ENCODE peak calls at places on chromosome 7, in four cellular contexts. One of them, this sample, is unnamed.

GRCh38 chr7:66682350-66683093 is 53.8 kb downstream of the KCTD7 start:
- DNase-seq in H54: peak
- DNase-seq in A549: no peak
- DNase-seq in K562: peak
- DNase-seq in this sample: peak

GRCh38 chr7:102222445-102222844 is 64.2 kb upstream of the SH2B2 start:
- DNase-seq in A549: no peak
- DNase-seq in H54: no peak
- DNase-seq in K562: no peak
- DNase-seq in this sample: no peak

GRCh38 chr7:42972703-42973500 is 40.7 kb downstream of the MRPL32 start:
- DNase-seq in K562: peak
- DNase-seq in H54: peak
- DNase-seq in A549: peak
- DNase-seq in this sample: no peak

GRCh38 chr7:151086802-151087246 is 549 bp downstream of the AGAP3 start:
- DNase-seq in A549: no peak
- DNase-seq in H54: peak
- DNase-seq in K562: peak
- DNase-seq in this sample: peak

GRCh38 chr7:26216044-26216443 is 14.5 kb downstream of the CBX3 start:
- DNase-seq in K562: no peak
- DNase-seq in A549: no peak
- DNase-seq in H54: no peak
- DNase-seq in this sample: no peak

GRCh38 chr7:106417273-106417902 is 132.6 kb upstream of the NAMPT start:
- DNase-seq in A549: peak
- DNase-seq in H54: no peak
- DNase-seq in K562: no peak
- DNase-seq in this sample: no peak

GRCh38 chr7:135758531-135758932 is 9.9 kb upstream of the FAM180A start:
- DNase-seq in H54: no peak
- DNase-seq in K562: no peak
- DNase-seq in A549: no peak
- DNase-seq in this sample: peak

GRCh38 chr7:17524746-17525145 is 226.3 kb downstream of the AHR start:
- DNase-seq in K562: no peak
- DNase-seq in H54: no peak
- DNase-seq in A549: no peak
- DNase-seq in this sample: no peak

GRCh38 chr7:51017576-51018535 is 235.2 kb upstream of the GRB10 start:
- DNase-seq in A549: no peak
- DNase-seq in H54: no peak
- DNase-seq in K562: no peak
- DNase-seq in this sample: no peak

GRCh38 chr7:519974-520458 is 370 bp upstream of the PDGFA start:
- DNase-seq in K562: peak
- DNase-seq in A549: peak
- DNase-seq in H54: peak
- DNase-seq in this sample: peak

GRCh38 chr7:70837589-70837988 is 294.4 kb upstream of the GALNT17 start:
- DNase-seq in H54: no peak
- DNase-seq in A549: no peak
- DNase-seq in K562: no peak
- DNase-seq in this sample: no peak

GRCh38 chr7:76155938-76156337 is 45.8 kb upstream of the SRRM3 start:
- DNase-seq in K562: peak
- DNase-seq in H54: no peak
- DNase-seq in A549: peak
- DNase-seq in this sample: peak

GRCh38 chr7:138667535-138667934 is 33.6 kb downstream of the SVOPL start:
- DNase-seq in H54: no peak
- DNase-seq in A549: no peak
- DNase-seq in K562: no peak
- DNase-seq in this sample: no peak

GRCh38 chr7:98879198-98879988 is 1.1 kb downstream of the TRRAP start:
- DNase-seq in K562: peak
- DNase-seq in A549: peak
- DNase-seq in H54: no peak
- DNase-seq in this sample: peak

GRCh38 chr7:98877146-98877545 is 1.2 kb upstream of the TRRAP start:
- DNase-seq in K562: no peak
- DNase-seq in H54: no peak
- DNase-seq in A549: no peak
- DNase-seq in this sample: no peak

GRCh38 chr7:98879989-98880337 is 1.6 kb downstream of the TRRAP start:
- DNase-seq in A549: no peak
- DNase-seq in K562: no peak
- DNase-seq in H54: no peak
- DNase-seq in this sample: no peak

GRCh38 chr7:98877692-98878364 is 504 bp upstream of the TRRAP start:
- DNase-seq in A549: no peak
- DNase-seq in K562: no peak
- DNase-seq in H54: no peak
- DNase-seq in this sample: no peak

DNA sequence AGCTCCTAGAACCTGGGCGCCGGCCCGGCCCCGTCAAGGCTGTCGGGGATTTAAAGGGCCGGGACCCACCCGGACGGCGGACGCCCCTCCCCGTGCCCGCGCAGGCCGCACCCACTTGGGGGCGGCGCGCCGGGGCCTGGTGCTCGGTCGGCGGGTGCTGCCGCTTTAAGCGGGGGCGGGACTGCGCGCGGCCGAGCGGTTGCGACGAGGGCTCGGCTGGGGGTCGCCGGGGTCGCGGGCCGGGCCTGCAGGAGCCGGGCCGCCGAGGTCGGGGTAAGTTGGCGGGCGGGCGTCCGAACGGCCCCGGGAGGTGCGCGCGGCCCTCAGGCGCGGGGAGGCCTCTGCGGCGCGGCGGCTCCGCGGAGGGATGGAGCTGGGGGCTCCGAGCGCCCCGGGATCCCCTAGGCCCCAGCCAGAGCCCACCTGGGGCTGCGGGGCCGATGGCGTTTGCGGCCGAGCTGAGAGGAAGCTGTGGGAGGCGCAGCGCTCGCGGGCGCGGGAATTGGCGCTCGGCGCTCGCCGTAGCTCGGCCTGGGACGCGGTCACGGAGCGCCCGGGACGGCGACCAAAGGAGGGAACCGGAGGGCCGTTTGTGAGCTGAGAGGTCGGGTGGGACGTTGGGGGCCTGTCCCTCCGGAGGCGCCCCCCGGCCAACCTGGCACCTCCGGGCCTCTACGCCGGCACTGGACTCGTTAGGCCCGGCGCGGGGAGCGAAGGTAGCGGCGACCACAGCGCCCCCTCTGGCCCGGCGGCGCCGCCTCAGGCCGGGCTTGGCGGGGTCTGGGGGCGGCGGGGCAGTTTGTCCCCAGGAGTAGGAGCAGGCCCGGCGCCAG is at the start of gene TRRAP:
- DNase-seq in A549: peak
- DNase-seq in K562: peak
- DNase-seq in H54: peak
- DNase-seq in this sample: peak
- TF ChIP-seq POLR2A in A549: peak
- TF ChIP-seq POLR2A in K562: peak
- TF ChIP-seq POLR2A in H54: peak
- TF ChIP-seq POLR2A in this sample: peak

DNA sequence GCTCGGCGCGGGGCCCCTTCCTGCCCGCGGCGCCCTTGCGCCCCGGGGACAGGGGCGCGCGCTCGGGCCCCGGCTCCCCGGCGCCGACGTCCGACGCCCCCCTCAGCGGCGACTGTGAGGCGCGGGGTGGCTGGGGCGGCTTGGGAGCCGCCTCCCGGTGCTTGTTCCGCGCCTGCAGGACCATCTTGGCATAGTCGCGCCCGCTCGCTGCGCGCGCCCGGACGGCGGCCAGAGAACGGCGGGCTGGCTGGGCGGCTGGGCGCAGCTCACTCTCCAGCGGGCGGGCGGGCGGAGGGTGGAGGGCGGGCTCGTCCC is at the start of gene DPY19L1:
- DNase-seq in A549: no peak
- DNase-seq in H54: no peak
- DNase-seq in K562: no peak
- DNase-seq in this sample: no peak
- TF ChIP-seq POLR2A in A549: peak
- TF ChIP-seq POLR2A in H54: peak
- TF ChIP-seq POLR2A in K562: no peak
- TF ChIP-seq POLR2A in this sample: no peak

DNA sequence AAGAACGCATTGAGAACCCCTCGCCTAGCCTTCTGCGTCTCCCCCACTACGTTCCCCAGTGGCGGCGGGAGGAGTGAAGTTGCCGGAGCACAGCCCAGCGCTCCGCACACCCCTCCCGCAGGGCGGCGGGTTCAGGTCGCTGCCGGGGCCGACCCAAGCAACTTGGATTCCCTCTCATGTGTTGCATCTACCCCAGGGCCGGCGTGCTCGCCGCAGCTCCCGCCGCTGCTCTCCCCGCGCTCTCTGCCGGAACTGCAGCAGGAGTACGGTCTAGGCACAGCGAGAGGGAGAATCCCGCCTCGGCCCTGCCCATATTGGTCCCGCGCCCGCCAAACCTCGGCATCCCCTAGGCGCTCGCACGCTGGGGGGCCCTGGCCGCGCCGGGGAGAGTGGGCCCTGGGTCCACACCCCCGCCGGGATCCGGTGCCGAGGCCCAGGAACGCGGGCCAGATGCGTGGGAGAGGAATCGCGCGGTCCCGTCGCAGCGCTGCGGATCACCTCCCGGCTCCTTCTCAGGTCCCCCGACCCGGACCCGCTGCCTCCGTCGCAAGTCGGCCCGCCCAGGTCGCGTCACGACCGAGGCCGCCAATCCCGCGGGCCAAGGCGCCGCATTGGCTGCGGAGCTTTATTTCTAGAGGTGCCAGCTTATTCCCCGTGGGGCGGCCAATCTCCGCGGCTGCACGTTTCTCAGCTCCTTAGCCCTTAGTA is 648 bp upstream of the TMEM243 start:
- DNase-seq in H54: peak
- DNase-seq in K562: peak
- DNase-seq in A549: peak
- DNase-seq in this sample: peak
- TF ChIP-seq POLR2A in H54: peak
- TF ChIP-seq POLR2A in K562: peak
- TF ChIP-seq POLR2A in A549: peak
- TF ChIP-seq POLR2A in this sample: no peak

DNA sequence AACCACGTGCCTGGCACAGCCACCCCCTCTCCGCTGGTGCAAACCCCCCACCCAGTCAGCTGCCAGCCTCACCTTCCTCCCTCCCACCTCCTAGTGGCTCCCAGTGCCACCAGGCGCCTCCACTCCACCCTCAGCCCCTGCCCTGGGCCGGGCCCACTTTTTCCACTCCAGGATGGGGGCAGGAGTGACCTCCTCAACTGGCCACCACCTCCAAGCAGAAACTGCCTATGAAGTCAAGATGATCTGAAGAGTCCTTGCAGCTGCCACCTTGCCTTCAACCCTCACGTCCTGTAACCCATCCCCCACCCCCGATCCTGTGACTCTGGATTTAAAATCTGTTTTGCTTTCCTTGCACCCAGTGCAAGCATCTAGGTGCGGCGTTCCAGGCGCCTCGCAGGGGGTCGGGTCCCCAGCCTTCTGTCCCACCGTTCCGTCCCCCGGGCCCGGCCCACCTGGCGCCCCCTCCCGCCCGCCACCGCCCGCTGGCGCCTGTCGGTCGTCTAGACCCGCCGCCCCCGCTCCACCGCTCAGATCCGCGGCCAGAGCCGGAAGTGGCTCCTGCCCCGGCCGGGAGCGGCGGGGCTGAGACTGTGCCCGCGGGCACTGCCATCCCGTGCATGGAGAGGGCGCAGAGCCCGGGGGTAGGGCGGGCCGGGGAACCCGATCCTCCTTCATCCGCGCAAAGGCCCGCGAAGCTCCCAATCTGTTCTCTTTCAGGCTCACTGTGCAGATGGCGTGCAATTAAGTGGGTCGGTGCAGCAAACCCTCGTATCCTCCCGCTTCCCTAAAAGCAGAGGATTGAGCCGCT is 51.2 kb upstream of the GTF2I start:
- DNase-seq in H54: peak
- DNase-seq in A549: no peak
- DNase-seq in K562: no peak
- DNase-seq in this sample: no peak
- TF ChIP-seq POLR2A in H54: no peak
- TF ChIP-seq POLR2A in A549: no peak
- TF ChIP-seq POLR2A in K562: no peak
- TF ChIP-seq POLR2A in this sample: no peak

This sample was measured in erythroblast.